ENCODE peak calls at places on chromosome 5, in five cellular contexts. B, S, T, C and L are unnamed samples.

GRCh38 chr5:112390327-112390726 is 28.8 kb downstream of the EPB41L4A start:
- DNase-seq in C (no peak), B (no peak), T (no peak), S (no peak), L (no peak)

GRCh38 chr5:63603996-63604395 is 358.2 kb downstream of the HTR1A start:
- DNase-seq in B (no peak), T (no peak), S (no peak), C (no peak), L (no peak)

GRCh38 chr5:78984020-78984610 is 995 bp downstream of the ARSB start:
- DNase-seq in B (peak), S (no peak), T (no peak), C (no peak), L (no peak)

GRCh38 chr5:38166832-38167231 is 91.5 kb upstream of the EGFLAM start:
- DNase-seq in B (no peak), T (peak), C (no peak), S (no peak), L (no peak)

GRCh38 chr5:177131711-177132503 is 1.7 kb upstream of the NSD1 start:
- DNase-seq in T (peak), C (no peak), S (no peak), B (peak), L (no peak)

GRCh38 chr5:401216-402034 is 41.6 kb upstream of the EXOC3 start:
- DNase-seq in S (no peak), B (no peak), T (no peak), C (no peak), L (no peak)

GRCh38 chr5:93886917-93887361 is 145.5 kb upstream of the POU5F2 start:
- DNase-seq in S (no peak), C (no peak), T (no peak), B (no peak), L (no peak)

GRCh38 chr5:136200130-136200529 is 7.2 kb upstream of the SMIM32 start:
- DNase-seq in T (no peak), B (no peak), S (no peak), C (no peak), L (no peak)

GRCh38 chr5:170429014-170429413 is 39.8 kb upstream of the KCNMB1 start:
- DNase-seq in T (no peak), C (no peak), S (no peak), B (peak), L (no peak)

GRCh38 chr5:29077451-29077850 is 2039.1 kb upstream of the CDH9 start:
- DNase-seq in C (no peak), T (no peak), S (no peak), B (peak), L (peak)

GRCh38 chr5:82421119-82421518 is 143.0 kb upstream of the RPS23 start:
- DNase-seq in T (no peak), S (no peak), B (peak), C (no peak), L (peak)

GRCh38 chr5:180001136-180001535 is 70.4 kb downstream of the RNF130 start:
- DNase-seq in T (no peak), B (no peak), S (no peak), C (no peak), L (no peak)

GRCh38 chr5:51691538-51691937 is 308.3 kb downstream of the ISL1 start:
- DNase-seq in B (no peak), S (no peak), C (no peak), T (no peak), L (no peak)

GRCh38 chr5:39670391-39670790 is 245.6 kb upstream of the DAB2 start:
- DNase-seq in T (no peak), S (no peak), C (no peak), B (no peak), L (no peak)

GRCh38 chr5:74465724-74466123 is 174.8 kb downstream of the ENC1 start:
- DNase-seq in T (no peak), S (no peak), B (no peak), C (no peak), L (no peak)

GRCh38 chr5:20359377-20359776 is 371.4 kb upstream of the CDH18 start:
- DNase-seq in C (no peak), B (no peak), S (no peak), T (no peak), L (no peak)